ENCODE peak calls at places on chromosomes 16 and 17, in six cellular contexts. L is cardiac fibroblast, J is fibroblast of pulmonary artery, E is osteoblast, U is A549, X is choroid plexus epithelial cell. Z is an unnamed sample.

GRCh38 chr16:83473109-83473508 is 334.7 kb upstream of the HSBP1 start:
- DNase-seq in E (no peak), L (peak), X (peak), J (peak), U (no peak), Z (no peak)

GRCh38 chr17:17344507-17345293 is 41.5 kb downstream of the NT5M start:
- DNase-seq in L (no peak), E (peak), U (no peak), X (no peak), J (no peak), Z (no peak)

GRCh38 chr17:81572499-81573030 is 20.4 kb upstream of the FAAP100 start:
- DNase-seq in L (no peak), E (no peak), U (no peak), J (no peak), X (no peak), Z (no peak)

GRCh38 chr17:38914741-38915638 is 10.4 kb upstream of the LASP1NB start:
- DNase-seq in U (no peak), X (no peak), J (no peak), E (no peak), L (no peak), Z (no peak)

GRCh38 chr16:86363057-86363490 is 147.3 kb upstream of the FOXF1 start:
- DNase-seq in J (peak), U (no peak), L (peak), E (no peak), X (peak), Z (no peak)

GRCh38 chr17:16928406-16929280 is 43.3 kb downstream of the TNFRSF13B start:
- DNase-seq in U (no peak), J (no peak), X (no peak), L (no peak), E (peak), Z (no peak)

GRCh38 chr17:13140750-13141149 is 122.9 kb upstream of the ELAC2 start:
- DNase-seq in E (no peak), J (peak), L (no peak), X (peak), U (no peak), Z (no peak)

GRCh38 chr17:74569392-74570003 is 2.2 kb upstream of the CD300H start:
- DNase-seq in L (peak), U (peak), E (peak), X (peak), J (peak), Z (peak)

GRCh38 chr16:1046271-1046955 is 26.1 kb upstream of the SSTR5 start:
- DNase-seq in J (no peak), L (no peak), X (no peak), E (no peak), U (no peak), Z (no peak)

GRCh38 chr16:85019659-85020245 is 7.8 kb upstream of the KIAA0513 start:
- DNase-seq in L (no peak), E (no peak), U (no peak), J (no peak), X (no peak), Z (no peak)

GRCh38 chr16:57245472-57246113 is 534 bp downstream of the ARL2BP start:
- DNase-seq in E (no peak), X (peak), U (peak), J (peak), L (no peak), Z (no peak)

GRCh38 chr16:3625911-3626732 is 14.7 kb upstream of the SLX4 start:
- DNase-seq in U (no peak), J (peak), E (no peak), X (peak), L (peak), Z (no peak)

GRCh38 chr16:86578056-86578455 is 293 bp upstream of the FOXL1 start:
- DNase-seq in L (no peak), X (peak), U (no peak), E (peak), J (peak), Z (no peak)

GRCh38 chr16:27920391-27920891 is 143.1 kb downstream of the GSG1L start:
- DNase-seq in E (no peak), X (peak), J (no peak), U (peak), L (no peak), Z (no peak)

GRCh38 chr16:12896562-12896961 is 4.8 kb upstream of the SHISA9 start:
- DNase-seq in J (peak), E (no peak), L (no peak), U (no peak), X (no peak), Z (no peak)

GRCh38 chr17:55391244-55391757 is 30.3 kb downstream of the MMD start:
- DNase-seq in L (no peak), E (no peak), X (no peak), J (no peak), U (no peak), Z (no peak)

DNA sequence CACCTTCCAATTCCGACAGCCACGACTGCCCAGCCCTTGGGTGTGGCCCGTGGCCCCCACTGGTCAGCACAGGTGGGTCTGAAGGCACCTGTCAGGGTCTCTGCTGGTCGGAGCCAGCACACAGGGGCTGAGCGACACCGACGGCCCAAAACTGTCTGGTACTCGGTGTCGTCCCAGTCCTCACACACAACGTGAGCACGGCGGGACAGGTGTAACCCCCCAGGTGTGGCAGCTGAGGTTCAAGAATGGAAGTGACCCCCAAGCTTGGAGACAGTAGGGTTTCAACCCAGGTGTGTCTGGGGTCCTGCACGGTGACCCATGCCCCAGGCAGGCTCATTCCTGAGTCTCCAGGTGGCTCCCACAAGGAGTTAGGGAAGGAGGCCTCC is 1.0 kb downstream of the GALNS start:
- DNase-seq in J (no peak), X (no peak), L (no peak), U (no peak), E (no peak), Z (no peak)
- H3K4me3 ChIP-seq in J (peak), X (peak), L (peak), U (peak), E (peak), Z (peak)

GRCh38 chr17:56629450-56630187 is 36.1 kb downstream of the NOG start:
- DNase-seq in U (peak), E (no peak), J (peak), L (peak), X (peak), Z (no peak)
- TF ChIP-seq CTCF in U (peak), E (peak), J (peak), L (peak), X (peak), Z (peak)

GRCh38 chr17:78132086-78132676 is 1.6 kb downstream of the TMC8 start:
- DNase-seq in U (no peak), X (no peak), J (no peak), E (peak), L (no peak), Z (no peak)
- H3K4me3 ChIP-seq in U (no peak), X (no peak), J (no peak), E (no peak), L (no peak), Z (no peak)

GRCh38 chr16:80946481-80946880 is 60.2 kb downstream of the CMC2 start:
- DNase-seq in E (no peak), L (no peak), U (no peak), X (no peak), J (no peak), Z (no peak)

GRCh38 chr16:80947708-80948615 is 58.7 kb downstream of the CMC2 start:
- DNase-seq in E (no peak), J (peak), L (peak), U (no peak), X (no peak), Z (no peak)

GRCh38 chr16:80947239-80947638 is 59.4 kb downstream of the CMC2 start:
- DNase-seq in X (no peak), J (peak), L (no peak), E (no peak), U (no peak), Z (no peak)

GRCh38 chr16:80954985-80955384 is 51.7 kb downstream of the CMC2 start:
- DNase-seq in X (no peak), U (no peak), L (no peak), E (no peak), J (no peak), Z (no peak)

DNA sequence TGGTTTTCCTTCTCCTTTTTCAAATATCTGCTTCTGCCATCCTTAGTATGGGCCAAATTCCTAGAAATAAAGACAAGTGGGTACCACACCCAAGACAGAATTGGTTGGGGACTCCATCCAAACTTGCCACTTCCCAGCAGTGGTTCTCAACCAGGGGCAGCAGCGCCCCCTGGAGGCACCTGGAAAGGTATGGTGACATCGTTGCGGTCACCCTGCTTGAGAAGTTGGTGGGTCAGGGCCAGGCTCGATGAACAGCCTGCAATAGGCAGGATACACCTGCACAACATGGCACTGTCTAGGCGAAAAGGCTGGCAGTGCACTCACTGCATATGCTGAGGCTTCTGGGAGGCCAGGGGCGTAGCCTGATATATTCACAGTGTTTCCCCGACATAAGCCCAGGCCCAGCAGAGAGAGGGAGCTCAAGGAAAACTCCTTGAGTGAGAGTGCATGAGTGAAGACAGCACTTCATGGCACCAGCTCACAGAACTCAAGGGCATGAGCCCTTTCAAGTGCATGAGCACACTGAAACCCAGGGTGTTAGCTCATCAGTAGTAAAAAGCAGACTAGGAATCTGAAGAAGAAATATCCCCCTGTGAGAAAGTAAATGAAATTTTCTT is 57.7 kb downstream of the CMC2 start:
- DNase-seq in X (peak), E (no peak), L (peak), J (peak), U (no peak), Z (no peak)
- TF ChIP-seq CTCF in X (peak), E (peak), L (peak), J (peak), U (no peak), Z (peak)

GRCh38 chr16:48812856-48813255 is 202.9 kb upstream of the N4BP1 start:
- DNase-seq in E (no peak), X (no peak), L (no peak), J (no peak), U (no peak), Z (no peak)

GRCh38 chr16:48811478-48811877 is 201.5 kb upstream of the N4BP1 start:
- DNase-seq in J (no peak), E (no peak), U (no peak), L (no peak), X (no peak), Z (no peak)

GRCh38 chr16:48810803-48811453 is 200.9 kb upstream of the N4BP1 start:
- DNase-seq in J (no peak), E (no peak), U (no peak), X (no peak), L (no peak), Z (no peak)

GRCh38 chr16:48813485-48813884 is 203.5 kb upstream of the N4BP1 start:
- DNase-seq in E (no peak), U (no peak), X (no peak), J (no peak), L (no peak), Z (no peak)

GRCh38 chr16:48810436-48810802 is 200.4 kb upstream of the N4BP1 start:
- DNase-seq in E (no peak), L (no peak), U (no peak), X (no peak), J (no peak), Z (no peak)
- H3K4me3 ChIP-seq in E (no peak), L (no peak), U (no peak), X (no peak), J (no peak), Z (no peak)